ENCODE peak calls at places on chromosomes 2 and 18, in five cellular contexts. Y, Q, E, S and H are unnamed samples.

GRCh38 chr2:48170281-48170680 is 264.0 kb upstream of the FBXO11 start:
- DNase-seq in Y (no peak), E (no peak), S (no peak), Q (no peak), H (no peak)

GRCh38 chr2:50582164-50582563 is 449.8 kb downstream of the NRXN1 start:
- DNase-seq in E (no peak), S (no peak), Y (no peak), Q (no peak), H (no peak)

GRCh38 chr2:70985956-70986355 is 7.5 kb downstream of the ANKRD53 start:
- DNase-seq in Q (no peak), Y (no peak), E (no peak), S (peak), H (no peak)

GRCh38 chr2:169336677-169337076 is 25.7 kb downstream of the LRP2 start:
- DNase-seq in S (no peak), Y (no peak), Q (no peak), E (no peak), H (no peak)

GRCh38 chr2:23591111-23591510 is 206.1 kb downstream of the KLHL29 start:
- DNase-seq in S (peak), E (no peak), Y (no peak), Q (no peak), H (no peak)

GRCh38 chr2:191128172-191128910 is 22.5 kb downstream of the STAT4 start:
- DNase-seq in E (no peak), Q (no peak), S (no peak), Y (no peak), H (no peak)

GRCh38 chr18:24231773-24232735 is 93.2 kb downstream of the CABYR start:
- DNase-seq in S (no peak), E (peak), Q (peak), Y (no peak), H (no peak)

GRCh38 chr2:199716807-199717586 is 134.0 kb downstream of the FTCDNL1 start:
- DNase-seq in S (no peak), E (no peak), Y (no peak), Q (no peak), H (no peak)

GRCh38 chr2:63189026-63189425 is 138.4 kb downstream of the OTX1 start:
- DNase-seq in Q (no peak), E (peak), Y (peak), S (no peak), H (no peak)

GRCh38 chr2:29528891-29529520 is 392.4 kb downstream of the ALK start:
- DNase-seq in Q (no peak), Y (peak), S (no peak), E (peak), H (no peak)

DNA sequence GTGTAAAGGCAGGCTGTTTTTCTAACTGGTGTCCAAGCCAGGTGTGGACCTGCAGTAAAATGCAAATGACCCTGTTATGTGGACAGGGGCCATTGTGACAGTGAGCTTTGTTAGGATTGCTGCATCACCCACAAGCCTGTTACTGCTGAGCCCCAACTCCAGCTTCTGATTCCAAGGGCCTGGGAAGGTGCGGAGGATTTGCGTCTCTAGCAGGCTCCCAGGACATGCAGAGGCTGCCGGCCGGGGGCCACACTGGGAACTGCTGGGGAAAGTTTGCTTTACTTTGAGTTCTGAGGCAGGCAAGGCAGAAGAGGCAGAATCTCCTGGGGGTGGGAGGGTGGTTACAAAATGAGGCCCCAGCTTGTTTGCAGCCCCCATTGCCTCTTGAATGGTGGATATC is 164.1 kb downstream of the GLI2 start:
- DNase-seq in E (no peak), S (no peak), Q (no peak), Y (no peak), H (no peak)
- TF ChIP-seq CTCF in E (no peak), S (no peak), Q (no peak), Y (no peak), H (no peak)

GRCh38 chr2:151632993-151633592 is 101.2 kb downstream of the NEB start:
- DNase-seq in E (peak), Q (no peak), S (no peak), Y (no peak), H (no peak)
- TF ChIP-seq CTCF in E (peak), Q (peak), S (no peak), Y (peak), H (no peak)

DNA sequence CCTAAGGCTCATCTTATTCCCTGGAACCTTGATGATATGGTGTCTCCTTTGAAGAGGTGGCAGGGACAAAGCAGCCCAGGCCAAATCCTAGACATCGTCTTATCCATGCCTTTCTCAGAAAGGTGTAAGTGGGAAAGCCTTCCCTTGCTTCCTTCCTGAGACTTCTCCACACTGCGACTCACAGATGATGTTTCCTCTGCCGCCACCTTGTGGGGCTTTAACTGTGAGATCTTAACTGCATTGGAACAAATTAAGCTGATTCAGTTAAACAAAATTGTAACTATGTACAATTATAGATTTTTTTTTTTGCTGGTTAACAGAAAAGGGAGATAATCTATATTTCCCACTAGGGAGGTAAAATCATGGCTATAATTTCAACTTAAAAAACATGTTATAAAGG is 10.0 kb upstream of the GCA start:
- DNase-seq in E (peak), Y (no peak), S (no peak), Q (no peak), H (no peak)
- TF ChIP-seq CTCF in E (peak), Y (peak), S (no peak), Q (peak), H (no peak)

GRCh38 chr2:112582314-112582746 is 2.1 kb upstream of the CHCHD5 start:
- DNase-seq in Y (no peak), E (peak), S (no peak), Q (no peak), H (no peak)

GRCh38 chr2:112580084-112580483 is 4.3 kb upstream of the CHCHD5 start:
- DNase-seq in Y (no peak), Q (no peak), S (no peak), E (no peak), H (no peak)

GRCh38 chr2:112583497-112584133 is 794 bp upstream of the CHCHD5 start:
- DNase-seq in Q (no peak), S (no peak), Y (no peak), E (peak), H (no peak)

GRCh38 chr2:112577756-112578155 is 6.7 kb upstream of the CHCHD5 start:
- DNase-seq in Y (no peak), E (peak), S (no peak), Q (no peak), H (no peak)

GRCh38 chr2:112579280-112579679 is 5.1 kb upstream of the CHCHD5 start:
- DNase-seq in S (no peak), E (peak), Q (peak), Y (no peak), H (no peak)
- TF ChIP-seq CTCF in S (no peak), E (peak), Q (no peak), Y (no peak), H (no peak)

DNA sequence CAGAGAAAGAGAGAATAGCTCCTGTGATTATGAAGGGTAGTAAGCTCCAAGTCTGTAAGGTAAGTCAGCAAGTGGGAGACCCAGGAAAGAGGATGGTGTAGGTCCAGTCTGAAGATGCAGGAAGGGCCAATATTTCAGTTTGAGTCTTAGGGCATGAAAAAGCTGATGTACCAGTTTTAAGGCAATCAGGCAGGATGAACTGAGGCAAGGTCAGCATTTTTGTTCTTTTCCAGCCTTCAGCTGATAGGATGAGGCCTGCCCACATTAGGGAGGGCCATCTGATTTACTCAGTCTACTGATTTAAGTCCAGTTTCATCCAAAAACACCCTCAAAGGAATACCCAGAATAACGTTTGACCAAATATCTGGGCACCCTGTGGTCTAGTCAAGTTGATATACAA is 347.3 kb downstream of the CMPK2 start:
- DNase-seq in Q (no peak), Y (no peak), E (no peak), S (no peak), H (no peak)
- TF ChIP-seq CTCF in Q (no peak), Y (no peak), E (no peak), S (no peak), H (no peak)